ENCODE peak calls at places on chromosomes 3 and 15, in ten cellular contexts. V is AG09309; Q is Calu3; D is MCF 10A; T is AG10803; Y is CD4-positive, alpha-beta T cell; J is lower leg skin; N is GM13977; K is endothelial cell; L is progenitor cell of endocrine pancreas. C is an unnamed sample.

GRCh38 chr15:39235084-39235795 is 345.6 kb upstream of the THBS1 start:
- DNase-seq in V (peak), Q (no peak), D (peak), T (peak), Y (no peak), J (no peak), N (no peak), K (no peak), L (no peak), C (no peak)

GRCh38 chr3:171986208-171986607 is 53.2 kb upstream of the FNDC3B start:
- DNase-seq in V (no peak), Q (no peak), D (no peak), T (no peak), Y (no peak), J (no peak), N (no peak), K (no peak), L (no peak), C (no peak)

GRCh38 chr3:42349765-42350594 is 60.4 kb downstream of the LYZL4 start:
- DNase-seq in V (no peak), Q (no peak), D (no peak), T (no peak), Y (no peak), J (no peak), N (no peak), K (no peak), L (no peak), C (no peak)

GRCh38 chr3:123792473-123793201 is 91.5 kb downstream of the MYLK start:
- DNase-seq in V (no peak), Q (no peak), D (no peak), T (no peak), Y (no peak), J (no peak), N (no peak), K (no peak), L (no peak), C (peak)

GRCh38 chr3:16993227-16993626 is 108.5 kb downstream of the PLCL2 start:
- DNase-seq in V (peak), Q (no peak), D (peak), T (peak), Y (no peak), J (no peak), N (no peak), K (no peak), L (no peak), C (no peak)

GRCh38 chr15:63362196-63362595 is 19.4 kb downstream of the CA12 start:
- DNase-seq in V (no peak), Q (no peak), D (no peak), T (no peak), Y (no peak), J (no peak), N (no peak), K (no peak), L (no peak), C (no peak)

GRCh38 chr3:78569820-78570219 is 1198.0 kb downstream of the ROBO1 start:
- DNase-seq in V (no peak), Q (no peak), D (no peak), T (no peak), Y (no peak), J (no peak), N (no peak), K (no peak), L (no peak), C (no peak)

GRCh38 chr3:50457988-50458387 is 45.4 kb downstream of the CACNA2D2 start:
- DNase-seq in V (no peak), Q (no peak), D (no peak), T (no peak), Y (no peak), J (no peak), N (no peak), K (no peak), L (no peak), C (no peak)

GRCh38 chr3:62237296-62237948 is 135.9 kb downstream of the FEZF2 start:
- DNase-seq in V (no peak), Q (no peak), D (no peak), T (no peak), Y (no peak), J (no peak), N (no peak), K (no peak), L (no peak), C (no peak)

GRCh38 chr15:67416891-67417290 is 104.0 kb upstream of the C15orf61 start:
- DNase-seq in V (no peak), Q (no peak), D (no peak), T (no peak), Y (no peak), J (no peak), N (no peak), K (no peak), L (no peak), C (no peak)

GRCh38 chr3:186612721-186613636 is at the start of gene AHSG:
- DNase-seq in V (no peak), Q (no peak), D (no peak), T (no peak), Y (no peak), J (no peak), N (no peak), K (no peak), L (no peak), C (no peak)

GRCh38 chr3:50289130-50289529 is 3.1 kb downstream of the IFRD2 start:
- DNase-seq in V (no peak), Q (no peak), D (no peak), T (no peak), Y (no peak), J (no peak), N (no peak), K (no peak), L (no peak), C (no peak)

GRCh38 chr15:22958487-22959280 is 21.5 kb downstream of the CYFIP1 start:
- DNase-seq in V (no peak), Q (no peak), D (no peak), T (no peak), Y (no peak), J (no peak), N (peak), K (no peak), L (no peak), C (no peak)

GRCh38 chr15:74829500-74829899 is 3.1 kb downstream of the CPLX3 start:
- DNase-seq in V (no peak), Q (no peak), D (no peak), T (peak), Y (no peak), J (no peak), N (peak), K (no peak), L (no peak), C (no peak)

GRCh38 chr15:42059661-42060476 is 34.5 kb downstream of the PLA2G4D start:
- DNase-seq in V (no peak), Q (peak), D (peak), T (peak), Y (peak), J (peak), N (peak), K (peak), L (peak), C (peak)

GRCh38 chr3:188294823-188295487 is 141.0 kb downstream of the LPP start:
- DNase-seq in V (peak), Q (peak), D (peak), T (peak), Y (no peak), J (no peak), N (no peak), K (no peak), L (no peak), C (no peak)

GRCh38 chr3:124514681-124515080 is 215.6 kb upstream of the UMPS start:
- DNase-seq in V (no peak), Q (no peak), D (no peak), T (no peak), Y (no peak), J (no peak), N (no peak), K (no peak), L (no peak), C (no peak)

GRCh38 chr15:100306098-100306497 is 35.7 kb downstream of the ADAMTS17 start:
- DNase-seq in V (no peak), Q (no peak), D (no peak), T (no peak), Y (no peak), J (no peak), N (no peak), K (no peak), L (no peak), C (peak)

GRCh38 chr3:74546426-74546825 is 68.0 kb downstream of the CNTN3 start:
- DNase-seq in V (peak), Q (no peak), D (no peak), T (peak), Y (no peak), J (no peak), N (no peak), K (no peak), L (no peak), C (no peak)

GRCh38 chr3:172057624-172058023 is 18.2 kb downstream of the FNDC3B start:
- DNase-seq in V (no peak), Q (no peak), D (no peak), T (no peak), Y (no peak), J (no peak), N (no peak), K (no peak), L (no peak), C (no peak)

GRCh38 chr3:107660316-107660976 is 137.7 kb downstream of the BBX start:
- DNase-seq in V (peak), Q (no peak), D (peak), T (peak), Y (no peak), J (no peak), N (no peak), K (no peak), L (no peak), C (no peak)

GRCh38 chr3:20401253-20401652 is 215.2 kb upstream of the SGO1 start:
- DNase-seq in V (no peak), Q (no peak), D (peak), T (peak), Y (no peak), J (peak), N (no peak), K (no peak), L (no peak), C (no peak)

GRCh38 chr3:185318136-185318535 is 44.8 kb upstream of the MAP3K13 start:
- DNase-seq in V (peak), Q (peak), D (peak), T (peak), Y (no peak), J (no peak), N (no peak), K (no peak), L (no peak), C (no peak)

GRCh38 chr15:90829942-90830440 is 38.4 kb upstream of the FURIN start:
- DNase-seq in V (no peak), Q (no peak), D (no peak), T (no peak), Y (peak), J (peak), N (peak), K (no peak), L (no peak), C (no peak)

GRCh38 chr3:112445839-112446238 is 53.4 kb downstream of the BTLA start:
- DNase-seq in V (no peak), Q (no peak), D (no peak), T (peak), Y (no peak), J (no peak), N (no peak), K (no peak), L (no peak), C (no peak)

GRCh38 chr3:20696393-20697045 is 510.5 kb upstream of the SGO1 start:
- DNase-seq in V (no peak), Q (no peak), D (no peak), T (no peak), Y (no peak), J (no peak), N (no peak), K (no peak), L (no peak), C (no peak)

DNA sequence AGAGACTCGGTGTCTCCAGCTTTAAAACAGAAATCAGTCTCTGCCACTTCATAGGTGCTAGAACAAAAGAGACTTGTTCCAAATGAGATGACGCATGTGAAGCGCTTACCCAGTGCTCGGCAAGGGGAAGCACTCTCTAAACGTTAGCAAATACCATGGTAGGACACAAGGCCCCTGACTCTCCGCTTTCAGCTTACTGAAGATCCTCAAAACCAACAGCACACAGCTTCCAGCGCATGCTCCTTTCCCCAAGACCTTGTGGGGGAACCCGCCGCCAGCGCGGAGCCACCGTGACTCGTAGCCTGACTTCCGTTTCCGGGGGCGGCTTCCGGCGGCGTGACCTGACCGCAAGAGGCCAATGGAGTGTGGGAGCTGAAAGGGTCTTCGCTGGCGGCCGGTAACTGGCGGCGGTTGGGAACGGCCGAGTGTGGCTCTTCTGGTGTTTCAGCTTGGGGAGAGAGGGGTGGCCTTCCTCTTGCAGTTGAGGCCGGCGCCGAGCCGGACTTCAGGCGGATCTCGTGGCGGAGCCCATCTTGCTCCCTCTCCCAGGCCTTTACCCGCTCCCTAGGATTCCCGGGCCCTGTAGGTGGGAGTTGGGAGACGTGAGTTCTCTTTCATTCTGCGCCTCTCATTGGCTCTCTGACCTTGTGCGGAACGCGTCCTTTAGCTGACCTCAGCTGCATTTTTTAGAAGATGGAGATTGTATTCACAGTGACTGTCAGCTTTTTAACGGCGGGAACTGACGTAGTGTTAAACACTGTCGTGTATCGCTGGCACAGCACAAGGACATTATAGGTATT is at the start of gene THUMPD3:
- DNase-seq in V (peak), Q (peak), D (peak), T (peak), Y (peak), J (peak), N (peak), K (peak), L (peak), C (peak)
- TF ChIP-seq CTCF in V (no peak), Q (no peak), D (no peak), T (peak), Y (peak), J (no peak), N (no peak), K (no peak), L (no peak), C (no peak)

GRCh38 chr15:33309602-33310276 is 1.0 kb upstream of the RYR3 start:
- DNase-seq in V (no peak), Q (no peak), D (no peak), T (no peak), Y (no peak), J (no peak), N (peak), K (peak), L (peak), C (no peak)
- TF ChIP-seq CTCF in V (no peak), Q (no peak), D (no peak), T (peak), Y (no peak), J (no peak), N (peak), K (no peak), L (peak), C (no peak)

DNA sequence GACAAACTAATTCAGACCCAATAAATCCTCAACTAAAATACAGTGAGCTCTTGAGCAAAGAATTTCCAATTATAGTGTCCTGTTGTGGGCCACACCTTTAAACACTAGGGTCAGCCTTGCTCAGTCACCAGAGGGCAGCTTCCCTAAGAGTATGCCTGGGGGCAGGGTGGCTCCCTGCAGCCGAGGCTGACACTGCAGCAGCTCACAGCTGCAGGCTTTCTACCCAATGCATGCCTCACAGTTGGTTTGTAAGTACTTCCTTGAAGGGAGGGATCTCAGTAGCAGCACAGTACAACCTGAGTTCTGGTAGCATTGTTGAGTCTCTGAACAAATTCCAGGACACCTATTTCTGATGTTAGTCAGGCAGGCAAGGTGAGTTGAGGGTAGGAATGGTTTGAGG is 335.6 kb downstream of the TUSC7 start:
- DNase-seq in V (no peak), Q (peak), D (no peak), T (no peak), Y (no peak), J (no peak), N (no peak), K (no peak), L (no peak), C (no peak)
- TF ChIP-seq CTCF in V (no peak), Q (no peak), D (no peak), T (no peak), Y (no peak), J (no peak), N (no peak), K (no peak), L (no peak), C (no peak)

DNA sequence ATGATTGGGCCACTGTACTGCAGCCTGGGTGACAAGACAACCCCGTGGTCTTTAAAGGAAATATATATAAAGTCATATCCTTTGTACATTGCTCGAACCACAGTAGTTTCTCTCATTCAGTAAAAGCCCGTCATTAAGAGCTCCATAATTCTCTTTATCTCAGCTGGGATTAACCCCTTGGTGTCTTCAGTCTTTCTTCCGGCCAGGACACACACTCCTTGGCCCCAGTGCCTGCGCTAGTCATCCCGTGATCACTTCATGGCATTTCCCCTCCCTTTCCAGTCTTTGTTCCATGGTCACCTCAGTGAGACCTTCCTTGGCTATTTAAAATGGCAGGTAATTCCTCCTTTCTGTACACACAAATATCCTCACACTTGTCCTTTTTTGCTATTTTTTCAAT is 3.3 kb downstream of the RPL35A start:
- DNase-seq in V (no peak), Q (no peak), D (no peak), T (no peak), Y (no peak), J (no peak), N (no peak), K (no peak), L (no peak), C (no peak)
- TF ChIP-seq CTCF in V (no peak), Q (no peak), D (no peak), T (no peak), Y (no peak), J (no peak), N (no peak), K (no peak), L (no peak), C (no peak)

DNA sequence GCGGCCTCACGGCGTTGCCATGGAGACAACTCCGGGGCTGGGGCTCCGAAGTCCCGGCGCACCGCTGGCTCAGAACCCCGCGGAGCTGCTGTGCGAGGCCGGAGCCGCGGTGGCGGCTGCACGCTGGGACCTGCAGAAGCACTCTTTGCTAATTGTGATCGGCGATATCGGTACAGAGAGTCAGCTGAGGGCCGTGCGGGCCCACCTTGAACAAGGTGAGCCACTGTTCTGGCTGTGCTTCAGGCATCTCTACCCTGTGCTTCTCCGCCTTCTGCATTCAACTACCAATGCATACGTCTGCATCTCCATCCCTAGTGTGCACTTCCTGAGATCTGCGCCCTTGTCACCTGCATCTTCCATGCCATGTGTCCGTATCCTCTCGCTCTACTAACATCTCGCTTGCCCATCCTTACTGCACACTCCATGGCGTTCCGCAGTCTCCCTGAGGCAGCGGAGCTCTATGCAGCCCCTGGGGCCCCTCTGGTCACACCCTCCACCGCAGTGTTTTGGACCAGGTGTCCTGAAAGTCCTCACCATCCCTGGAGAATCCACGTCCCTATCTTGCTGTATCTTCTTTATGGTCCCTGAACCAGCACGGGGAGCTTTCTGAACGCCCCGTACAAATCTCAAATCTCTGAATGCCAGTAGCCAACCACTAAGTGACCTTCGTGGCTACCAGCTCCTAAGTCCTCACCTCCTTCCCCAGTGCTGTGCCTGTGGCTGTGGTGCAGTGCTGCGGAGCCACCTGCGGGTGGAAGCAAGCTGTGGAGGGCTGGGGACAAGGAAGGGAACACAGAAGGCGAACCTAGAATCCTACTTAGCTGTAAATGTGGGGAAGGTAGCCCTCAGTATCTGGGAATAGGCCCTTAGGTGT is 6.2 kb upstream of the MAP1A start:
- DNase-seq in V (no peak), Q (no peak), D (peak), T (no peak), Y (peak), J (no peak), N (no peak), K (peak), L (no peak), C (no peak)
- TF ChIP-seq CTCF in V (peak), Q (no peak), D (no peak), T (peak), Y (no peak), J (no peak), N (peak), K (no peak), L (peak), C (peak)

GRCh38 chr3:10622456-10622855 is 117.1 kb upstream of the ATP2B2 start:
- DNase-seq in V (no peak), Q (no peak), D (no peak), T (no peak), Y (no peak), J (no peak), N (no peak), K (no peak), L (no peak), C (no peak)

GRCh38 chr3:10623578-10624275 is 118.3 kb upstream of the ATP2B2 start:
- DNase-seq in V (no peak), Q (no peak), D (no peak), T (no peak), Y (no peak), J (no peak), N (no peak), K (no peak), L (no peak), C (no peak)

GRCh38 chr3:10621749-10622148 is 116.4 kb upstream of the ATP2B2 start:
- DNase-seq in V (no peak), Q (no peak), D (no peak), T (no peak), Y (no peak), J (no peak), N (no peak), K (no peak), L (no peak), C (no peak)

GRCh38 chr3:10620833-10621082 is 115.4 kb upstream of the ATP2B2 start:
- DNase-seq in V (no peak), Q (no peak), D (no peak), T (no peak), Y (no peak), J (no peak), N (no peak), K (no peak), L (no peak), C (no peak)

GRCh38 chr3:10619989-10620832 is 114.8 kb upstream of the ATP2B2 start:
- DNase-seq in V (no peak), Q (no peak), D (no peak), T (no peak), Y (no peak), J (no peak), N (no peak), K (no peak), L (no peak), C (no peak)
- TF ChIP-seq CTCF in V (no peak), Q (no peak), D (no peak), T (no peak), Y (no peak), J (no peak), N (no peak), K (no peak), L (no peak), C (no peak)

C was measured in osteocyte.